ENCODE peak calls at places on chromosome 11, in four cellular contexts. H is pancreas, W is PC-3, U is IMR-90. C is an unnamed sample.

GRCh38 chr11:89420981-89421380 is 70.2 kb downstream of the NOX4 start:
- DNase-seq in H (no peak), W (no peak), U (no peak), C (no peak)

GRCh38 chr11:57073121-57073520 is 84.4 kb downstream of the OR5AK2 start:
- DNase-seq in H (no peak), W (no peak), U (peak), C (no peak)

GRCh38 chr11:67648140-67648795 is 2.3 kb downstream of the ACY3 start:
- DNase-seq in H (peak), W (no peak), U (no peak), C (no peak)

GRCh38 chr11:66967670-66968425 is 7.3 kb upstream of the C11orf86 start:
- DNase-seq in H (no peak), W (peak), U (peak), C (no peak)

GRCh38 chr11:131108780-131109179 is 192.5 kb upstream of the SNX19 start:
- DNase-seq in H (no peak), W (peak), U (peak), C (no peak)

GRCh38 chr11:7906481-7906880 is 24.6 kb downstream of the OR10A6 start:
- DNase-seq in H (no peak), W (peak), U (no peak), C (peak)

GRCh38 chr11:8055111-8055835 is 25.7 kb upstream of the TUB start:
- DNase-seq in H (peak), W (no peak), U (no peak), C (no peak)

GRCh38 chr11:8081591-8082021 is 595 bp downstream of the TUB start:
- DNase-seq in H (peak), W (no peak), U (peak), C (no peak)

GRCh38 chr11:117232911-117233409 is 489 bp downstream of the RNF214 start:
- DNase-seq in H (peak), W (no peak), U (no peak), C (no peak)

DNA sequence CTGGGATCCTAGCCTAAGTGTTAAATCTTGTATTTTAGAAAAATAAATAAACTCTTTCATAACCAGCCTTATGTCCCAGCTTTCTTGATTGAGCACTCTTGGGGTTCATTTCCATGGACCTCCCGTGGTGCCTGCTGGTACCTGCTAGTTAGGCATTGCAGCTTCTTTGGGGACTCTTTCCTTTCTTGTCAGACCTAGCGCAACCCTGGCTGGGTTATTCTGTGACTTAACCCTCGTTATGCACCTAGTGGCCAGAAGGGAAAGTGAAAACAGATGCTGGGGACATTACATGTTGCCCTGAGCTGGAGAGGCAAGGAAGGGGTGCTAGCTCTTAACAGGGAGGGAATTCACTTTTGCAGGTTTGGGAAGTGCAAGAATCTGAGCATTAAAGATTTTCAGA is 46.8 kb downstream of the APIP start:
- DNase-seq in H (no peak), W (no peak), U (no peak), C (no peak)
- TF ChIP-seq CTCF in H (no peak), W (peak), U (no peak), C (no peak)

GRCh38 chr11:73651661-73652045 is 5.3 kb downstream of the PLEKHB1 start:
- DNase-seq in H (no peak), W (no peak), U (no peak), C (no peak)

GRCh38 chr11:73648629-73649046 is 2.3 kb downstream of the PLEKHB1 start:
- DNase-seq in H (no peak), W (no peak), U (no peak), C (no peak)

GRCh38 chr11:73651252-73651651 is 4.9 kb downstream of the PLEKHB1 start:
- DNase-seq in H (no peak), W (no peak), U (no peak), C (no peak)

GRCh38 chr11:73649206-73649605 is 2.8 kb downstream of the PLEKHB1 start:
- DNase-seq in H (no peak), W (no peak), U (no peak), C (no peak)

DNA sequence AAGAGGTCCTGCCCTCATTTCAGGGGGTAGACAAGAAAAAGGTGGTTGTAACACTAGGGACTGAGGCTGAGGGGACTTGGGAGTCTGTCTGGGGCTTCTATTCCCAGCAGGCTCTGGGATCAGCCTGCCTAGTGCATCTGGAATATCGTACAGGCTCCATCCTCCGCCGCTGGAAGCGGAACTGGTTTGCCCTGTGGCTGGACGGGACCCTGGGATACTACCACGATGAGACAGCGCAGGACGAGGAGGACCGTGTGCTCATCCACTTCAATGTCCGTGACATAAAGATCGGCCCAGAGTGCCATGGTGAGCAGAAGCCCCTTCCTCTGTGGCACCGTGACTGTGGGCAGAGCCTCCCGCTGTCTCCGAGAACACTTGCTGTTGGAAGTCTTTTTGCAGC is 4.0 kb downstream of the PLEKHB1 start:
- DNase-seq in H (no peak), W (no peak), U (no peak), C (no peak)
- H3K27ac ChIP-seq in H (no peak), W (no peak), U (no peak), C (no peak)

DNA sequence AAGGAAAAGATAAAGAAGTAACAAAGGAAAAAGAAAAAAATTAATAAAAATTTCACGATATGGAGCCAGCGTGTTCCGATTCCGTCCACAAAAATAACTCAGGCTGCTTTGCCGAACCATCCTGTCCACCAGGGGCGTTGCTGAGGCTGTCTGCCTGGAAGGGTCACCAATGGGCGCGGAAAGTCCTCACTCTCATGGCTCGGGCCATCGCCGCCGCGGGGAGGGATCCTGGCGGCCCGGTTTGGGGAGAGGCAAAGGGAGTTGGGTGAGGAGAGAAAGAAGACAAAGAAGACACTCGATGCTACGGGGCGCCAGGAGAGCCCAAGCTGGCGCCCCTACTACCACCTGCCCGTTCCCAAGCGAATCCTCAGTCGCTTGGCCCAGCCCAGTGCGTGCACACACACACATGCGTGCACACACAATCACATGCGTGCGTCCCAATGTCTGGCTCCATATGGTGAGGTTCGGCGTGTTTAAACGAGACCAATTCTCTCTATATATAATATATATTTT is 5.6 kb upstream of the PYGM start:
- DNase-seq in H (peak), W (no peak), U (no peak), C (peak)
- TF ChIP-seq CTCF in H (no peak), W (peak), U (no peak), C (no peak)

DNA sequence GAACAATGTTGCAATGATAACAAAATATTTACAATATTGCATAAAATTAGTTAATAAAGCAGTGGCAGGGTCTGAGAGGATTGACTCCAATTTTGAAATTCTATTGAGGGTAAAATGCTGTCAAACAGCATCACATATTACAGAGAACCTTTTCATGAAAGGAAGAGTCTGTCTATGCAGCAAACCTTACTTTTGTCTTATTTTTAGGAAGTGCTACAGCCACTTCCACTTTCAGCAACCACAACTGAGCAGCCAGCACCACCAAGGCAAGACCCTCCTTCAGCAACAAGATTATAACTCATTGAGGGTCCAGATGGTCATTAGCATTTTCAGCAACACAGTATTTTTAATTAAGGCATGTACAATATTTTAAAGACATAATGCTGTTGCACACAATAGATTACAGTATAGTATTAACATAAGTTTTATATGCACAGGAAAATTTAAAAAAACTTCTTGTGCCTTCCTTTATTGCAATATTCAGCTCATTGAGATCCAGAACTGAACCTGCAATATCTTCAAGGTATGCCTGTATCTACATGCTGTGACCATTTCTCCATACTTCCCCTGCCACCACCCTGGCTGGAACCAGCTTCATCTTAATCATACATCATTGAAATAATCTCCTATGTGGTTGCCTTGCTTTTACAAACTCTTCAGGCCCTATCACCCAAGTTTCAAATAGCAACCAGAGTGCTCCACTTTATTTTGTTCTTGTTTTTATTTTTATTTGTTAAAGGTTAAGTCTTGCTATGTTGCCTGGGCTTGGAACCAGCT is 711.2 kb downstream of the KCNA4 start:
- DNase-seq in H (no peak), W (no peak), U (no peak), C (no peak)
- H3K27ac ChIP-seq in H (no peak), W (no peak), U (peak), C (no peak)

DNA sequence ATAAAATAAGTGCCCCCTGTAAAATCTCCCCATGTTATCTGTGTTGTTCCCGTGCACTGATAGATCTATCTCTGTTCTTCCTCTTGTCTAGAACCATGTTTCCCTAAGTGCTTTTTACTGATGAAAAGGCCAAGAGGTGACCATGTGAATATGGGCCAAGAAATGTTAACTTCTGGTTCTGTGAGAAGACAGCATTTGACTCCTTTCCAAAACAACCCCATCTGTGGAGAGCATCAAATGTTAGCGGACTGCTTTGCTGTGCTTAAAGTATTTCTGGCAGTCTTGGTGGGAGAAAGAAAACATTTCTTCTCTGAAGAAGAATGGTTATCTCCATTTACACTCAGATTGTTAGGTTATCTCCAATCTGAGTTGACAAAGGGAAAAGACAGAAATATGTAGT is 58.6 kb upstream of the GUCY1A2 start:
- DNase-seq in H (no peak), W (no peak), U (no peak), C (no peak)
- TF ChIP-seq CTCF in H (no peak), W (no peak), U (no peak), C (no peak)

DNA sequence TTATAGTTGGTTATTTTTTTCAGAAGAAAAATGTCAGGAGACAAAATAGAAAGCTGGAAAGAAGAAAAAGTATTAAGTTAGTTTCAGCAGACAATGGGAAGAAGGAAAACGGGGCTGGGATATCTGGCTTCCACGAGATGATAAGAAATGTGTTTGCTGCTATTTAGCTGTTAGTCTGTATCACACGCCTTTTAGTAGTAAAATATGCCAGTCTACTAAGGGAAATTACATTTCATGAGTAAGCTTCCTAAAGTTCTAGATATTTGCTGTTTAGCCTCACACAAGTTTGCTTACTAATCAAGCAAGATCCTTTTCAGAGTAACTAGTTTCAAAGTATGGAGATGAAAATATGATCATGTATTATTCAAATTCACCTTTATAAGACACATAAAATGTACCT is 1.5 kb downstream of the OR51B4 start:
- DNase-seq in H (no peak), W (no peak), U (peak), C (no peak)
- H3K27ac ChIP-seq in H (no peak), W (no peak), U (no peak), C (no peak)

DNA sequence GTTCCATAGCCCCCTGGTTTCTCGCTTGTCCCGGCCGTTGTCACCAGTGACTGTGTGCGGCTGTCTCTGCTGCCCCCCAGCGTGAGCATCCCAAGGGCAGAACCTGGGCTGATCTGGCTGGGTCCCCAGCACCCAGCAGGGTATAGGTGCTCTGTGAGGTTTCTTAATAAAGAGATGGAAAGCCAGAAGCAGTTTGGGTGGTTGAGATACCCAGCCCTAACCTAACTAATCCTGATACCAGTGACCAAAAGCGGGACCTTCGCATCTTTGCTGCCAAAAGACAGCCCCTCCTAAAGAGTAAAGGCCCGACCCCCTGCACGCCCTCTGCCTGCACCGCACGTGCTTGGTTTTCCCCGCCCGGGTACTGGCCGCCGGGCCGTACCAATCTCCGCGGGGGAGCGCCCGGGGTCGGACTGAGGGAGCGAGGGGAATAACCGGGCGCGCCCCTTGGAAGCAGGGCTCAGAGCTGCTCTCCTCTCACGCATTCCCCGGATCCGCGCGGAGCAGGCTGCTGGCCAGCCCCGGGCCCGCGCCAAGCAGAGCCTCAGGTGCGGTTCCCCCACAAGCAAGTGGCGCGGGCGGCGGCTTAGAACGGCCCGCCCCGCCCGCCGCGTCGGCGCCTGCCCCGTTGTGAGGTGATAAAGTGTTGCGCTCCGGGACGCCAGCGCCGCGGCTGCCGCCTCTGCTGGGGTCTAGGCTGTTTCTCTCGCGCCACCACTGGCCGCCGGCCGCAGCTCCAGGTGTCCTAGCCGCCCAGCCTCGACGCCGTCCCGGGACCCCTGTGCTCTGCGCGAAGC is at the start of gene DGAT2:
- DNase-seq in H (peak), W (peak), U (peak), C (peak)
- TF ChIP-seq CTCF in H (no peak), W (peak), U (peak), C (no peak)

GRCh38 chr11:86663741-86664140 is 8.7 kb downstream of the ME3 start:
- DNase-seq in H (no peak), W (no peak), U (no peak), C (no peak)

GRCh38 chr11:86666193-86666592 is 6.2 kb downstream of the ME3 start:
- DNase-seq in H (no peak), W (no peak), U (no peak), C (no peak)

GRCh38 chr11:86669424-86669823 is 3.0 kb downstream of the ME3 start:
- DNase-seq in H (no peak), W (no peak), U (no peak), C (no peak)

GRCh38 chr11:86668929-86669328 is 3.5 kb downstream of the ME3 start:
- DNase-seq in H (no peak), W (no peak), U (no peak), C (no peak)

DNA sequence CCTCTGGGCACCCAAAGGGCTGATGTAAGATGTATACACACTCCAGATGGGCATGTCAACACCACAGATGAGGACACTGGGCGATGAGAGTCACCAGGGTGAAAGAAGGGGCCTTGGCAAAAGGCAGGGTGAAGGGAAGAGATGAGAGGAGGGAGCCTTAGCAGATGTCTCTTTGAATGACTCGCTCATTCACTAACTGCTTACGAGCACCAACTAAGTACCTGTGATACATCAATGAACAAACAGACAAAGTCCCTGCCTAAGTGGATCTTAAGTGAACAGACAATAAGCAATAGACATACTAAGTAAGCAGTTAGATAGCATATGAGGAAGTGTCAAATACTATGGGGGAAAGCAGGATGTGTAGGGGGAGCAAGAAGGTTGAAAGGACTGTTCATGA is 7.5 kb downstream of the ME3 start:
- DNase-seq in H (no peak), W (peak), U (no peak), C (no peak)
- H3K27ac ChIP-seq in H (no peak), W (peak), U (no peak), C (no peak)